ENCODE peak calls at places on chromosome 12, in nine cellular contexts. One of them, this sample, is unnamed.

GRCh38 chr12:104354167-104354867 is 50.8 kb downstream of the EID3 start:
- DNase-seq in GM23338: no peak
- DNase-seq in right lobe of liver: no peak
- DNase-seq in HFF-Myc: no peak
- DNase-seq in type B pancreatic cell: peak
- DNase-seq in left ventricle myocardium inferior: no peak
- DNase-seq in IMR-90: no peak
- DNase-seq in B cell: no peak
- DNase-seq in fibroblast of lung: no peak
- DNase-seq in this sample: no peak

GRCh38 chr12:115697341-115697740 is 580.2 kb downstream of the MED13L start:
- DNase-seq in GM23338: no peak
- DNase-seq in right lobe of liver: no peak
- DNase-seq in HFF-Myc: no peak
- DNase-seq in type B pancreatic cell: no peak
- DNase-seq in left ventricle myocardium inferior: no peak
- DNase-seq in IMR-90: no peak
- DNase-seq in B cell: no peak
- DNase-seq in fibroblast of lung: peak
- DNase-seq in this sample: no peak

GRCh38 chr12:11894890-11895289 is 175.8 kb upstream of the BCL2L14 start:
- DNase-seq in GM23338: no peak
- DNase-seq in right lobe of liver: no peak
- DNase-seq in HFF-Myc: no peak
- DNase-seq in type B pancreatic cell: no peak
- DNase-seq in left ventricle myocardium inferior: no peak
- DNase-seq in IMR-90: no peak
- DNase-seq in B cell: no peak
- DNase-seq in fibroblast of lung: no peak
- DNase-seq in this sample: no peak

GRCh38 chr12:6606331-6607131 is 648 bp downstream of the CHD4 start:
- DNase-seq in GM23338: peak
- DNase-seq in right lobe of liver: peak
- DNase-seq in HFF-Myc: no peak
- DNase-seq in type B pancreatic cell: peak
- DNase-seq in left ventricle myocardium inferior: peak
- DNase-seq in IMR-90: peak
- DNase-seq in B cell: peak
- DNase-seq in fibroblast of lung: peak
- DNase-seq in this sample: peak

GRCh38 chr12:28059220-28059619 is 86.7 kb upstream of the PTHLH start:
- DNase-seq in GM23338: no peak
- DNase-seq in right lobe of liver: no peak
- DNase-seq in HFF-Myc: no peak
- DNase-seq in type B pancreatic cell: no peak
- DNase-seq in left ventricle myocardium inferior: no peak
- DNase-seq in IMR-90: no peak
- DNase-seq in B cell: no peak
- DNase-seq in fibroblast of lung: no peak
- DNase-seq in this sample: no peak

GRCh38 chr12:29614926-29615325 is 117.4 kb upstream of the OVCH1 start:
- DNase-seq in GM23338: no peak
- DNase-seq in right lobe of liver: no peak
- DNase-seq in HFF-Myc: no peak
- DNase-seq in type B pancreatic cell: no peak
- DNase-seq in left ventricle myocardium inferior: no peak
- DNase-seq in IMR-90: no peak
- DNase-seq in B cell: no peak
- DNase-seq in fibroblast of lung: peak
- DNase-seq in this sample: no peak

GRCh38 chr12:83432176-83432719 is 745.5 kb downstream of the TMTC2 start:
- DNase-seq in GM23338: peak
- DNase-seq in right lobe of liver: no peak
- DNase-seq in HFF-Myc: no peak
- DNase-seq in type B pancreatic cell: no peak
- DNase-seq in left ventricle myocardium inferior: no peak
- DNase-seq in IMR-90: no peak
- DNase-seq in B cell: no peak
- DNase-seq in fibroblast of lung: no peak
- DNase-seq in this sample: no peak

GRCh38 chr12:71731439-71732356 is 23.0 kb upstream of the RAB21 start:
- DNase-seq in GM23338: peak
- DNase-seq in right lobe of liver: no peak
- DNase-seq in HFF-Myc: no peak
- DNase-seq in type B pancreatic cell: no peak
- DNase-seq in left ventricle myocardium inferior: no peak
- DNase-seq in IMR-90: peak
- DNase-seq in B cell: no peak
- DNase-seq in fibroblast of lung: peak
- DNase-seq in this sample: no peak

GRCh38 chr12:85575115-85576096 is 260.8 kb downstream of the RASSF9 start:
- DNase-seq in GM23338: peak
- DNase-seq in right lobe of liver: no peak
- DNase-seq in HFF-Myc: peak
- DNase-seq in type B pancreatic cell: no peak
- DNase-seq in left ventricle myocardium inferior: peak
- DNase-seq in IMR-90: peak
- DNase-seq in B cell: peak
- DNase-seq in fibroblast of lung: peak
- DNase-seq in this sample: peak

GRCh38 chr12:25495336-25496097 is 57.6 kb downstream of the LMNTD1 start:
- DNase-seq in GM23338: no peak
- DNase-seq in right lobe of liver: no peak
- DNase-seq in HFF-Myc: peak
- DNase-seq in type B pancreatic cell: no peak
- DNase-seq in left ventricle myocardium inferior: no peak
- DNase-seq in IMR-90: peak
- DNase-seq in B cell: no peak
- DNase-seq in fibroblast of lung: peak
- DNase-seq in this sample: no peak

GRCh38 chr12:49129332-49130150 is 1.7 kb downstream of the TUBA1B start:
- DNase-seq in GM23338: no peak
- DNase-seq in right lobe of liver: no peak
- DNase-seq in HFF-Myc: no peak
- DNase-seq in type B pancreatic cell: no peak
- DNase-seq in left ventricle myocardium inferior: peak
- DNase-seq in IMR-90: no peak
- DNase-seq in B cell: no peak
- DNase-seq in fibroblast of lung: no peak
- DNase-seq in this sample: no peak

GRCh38 chr12:30877110-30877875 is 49.3 kb upstream of the TSPAN11 start:
- DNase-seq in GM23338: peak
- DNase-seq in right lobe of liver: no peak
- DNase-seq in HFF-Myc: no peak
- DNase-seq in type B pancreatic cell: no peak
- DNase-seq in left ventricle myocardium inferior: no peak
- DNase-seq in IMR-90: no peak
- DNase-seq in B cell: no peak
- DNase-seq in fibroblast of lung: no peak
- DNase-seq in this sample: no peak

GRCh38 chr12:110906516-110906915 is 13.9 kb downstream of the MYL2 start:
- DNase-seq in GM23338: no peak
- DNase-seq in right lobe of liver: no peak
- DNase-seq in HFF-Myc: no peak
- DNase-seq in type B pancreatic cell: no peak
- DNase-seq in left ventricle myocardium inferior: no peak
- DNase-seq in IMR-90: no peak
- DNase-seq in B cell: no peak
- DNase-seq in fibroblast of lung: no peak
- DNase-seq in this sample: no peak

GRCh38 chr12:63306476-63306875 is 155.5 kb upstream of the AVPR1A start:
- DNase-seq in GM23338: no peak
- DNase-seq in right lobe of liver: no peak
- DNase-seq in HFF-Myc: no peak
- DNase-seq in type B pancreatic cell: no peak
- DNase-seq in left ventricle myocardium inferior: no peak
- DNase-seq in IMR-90: no peak
- DNase-seq in B cell: no peak
- DNase-seq in fibroblast of lung: no peak
- DNase-seq in this sample: no peak

GRCh38 chr12:91921555-91921954 is 224.1 kb downstream of the BTG1 start:
- DNase-seq in GM23338: no peak
- DNase-seq in right lobe of liver: no peak
- DNase-seq in HFF-Myc: no peak
- DNase-seq in type B pancreatic cell: no peak
- DNase-seq in left ventricle myocardium inferior: no peak
- DNase-seq in IMR-90: no peak
- DNase-seq in B cell: no peak
- DNase-seq in fibroblast of lung: no peak
- DNase-seq in this sample: no peak

GRCh38 chr12:94100254-94100653 is 48.1 kb upstream of the PLXNC1 start:
- DNase-seq in GM23338: no peak
- DNase-seq in right lobe of liver: no peak
- DNase-seq in HFF-Myc: no peak
- DNase-seq in type B pancreatic cell: no peak
- DNase-seq in left ventricle myocardium inferior: no peak
- DNase-seq in IMR-90: peak
- DNase-seq in B cell: no peak
- DNase-seq in fibroblast of lung: peak
- DNase-seq in this sample: no peak

GRCh38 chr12:574475-575128 is 88.6 kb downstream of the NINJ2 start:
- DNase-seq in GM23338: no peak
- DNase-seq in right lobe of liver: no peak
- DNase-seq in HFF-Myc: no peak
- DNase-seq in type B pancreatic cell: no peak
- DNase-seq in left ventricle myocardium inferior: no peak
- DNase-seq in IMR-90: no peak
- DNase-seq in B cell: no peak
- DNase-seq in fibroblast of lung: peak
- DNase-seq in this sample: no peak

GRCh38 chr12:53505086-53505485 is 2.2 kb downstream of the NPFF start:
- DNase-seq in GM23338: no peak
- DNase-seq in right lobe of liver: no peak
- DNase-seq in HFF-Myc: no peak
- DNase-seq in type B pancreatic cell: no peak
- DNase-seq in left ventricle myocardium inferior: no peak
- DNase-seq in IMR-90: peak
- DNase-seq in B cell: no peak
- DNase-seq in fibroblast of lung: peak
- DNase-seq in this sample: no peak

GRCh38 chr12:12983420-12984035 is 16.5 kb downstream of the HEBP1 start:
- DNase-seq in GM23338: peak
- DNase-seq in right lobe of liver: no peak
- DNase-seq in HFF-Myc: peak
- DNase-seq in type B pancreatic cell: no peak
- DNase-seq in left ventricle myocardium inferior: no peak
- DNase-seq in IMR-90: peak
- DNase-seq in B cell: no peak
- DNase-seq in fibroblast of lung: peak
- DNase-seq in this sample: peak
- TF ChIP-seq CTCF in GM23338: peak
- TF ChIP-seq CTCF in right lobe of liver: peak
- TF ChIP-seq CTCF in HFF-Myc: peak
- TF ChIP-seq CTCF in type B pancreatic cell: peak
- TF ChIP-seq CTCF in left ventricle myocardium inferior: peak
- TF ChIP-seq CTCF in IMR-90: peak
- TF ChIP-seq CTCF in B cell: peak
- TF ChIP-seq CTCF in fibroblast of lung: peak
- TF ChIP-seq CTCF in this sample: peak

DNA sequence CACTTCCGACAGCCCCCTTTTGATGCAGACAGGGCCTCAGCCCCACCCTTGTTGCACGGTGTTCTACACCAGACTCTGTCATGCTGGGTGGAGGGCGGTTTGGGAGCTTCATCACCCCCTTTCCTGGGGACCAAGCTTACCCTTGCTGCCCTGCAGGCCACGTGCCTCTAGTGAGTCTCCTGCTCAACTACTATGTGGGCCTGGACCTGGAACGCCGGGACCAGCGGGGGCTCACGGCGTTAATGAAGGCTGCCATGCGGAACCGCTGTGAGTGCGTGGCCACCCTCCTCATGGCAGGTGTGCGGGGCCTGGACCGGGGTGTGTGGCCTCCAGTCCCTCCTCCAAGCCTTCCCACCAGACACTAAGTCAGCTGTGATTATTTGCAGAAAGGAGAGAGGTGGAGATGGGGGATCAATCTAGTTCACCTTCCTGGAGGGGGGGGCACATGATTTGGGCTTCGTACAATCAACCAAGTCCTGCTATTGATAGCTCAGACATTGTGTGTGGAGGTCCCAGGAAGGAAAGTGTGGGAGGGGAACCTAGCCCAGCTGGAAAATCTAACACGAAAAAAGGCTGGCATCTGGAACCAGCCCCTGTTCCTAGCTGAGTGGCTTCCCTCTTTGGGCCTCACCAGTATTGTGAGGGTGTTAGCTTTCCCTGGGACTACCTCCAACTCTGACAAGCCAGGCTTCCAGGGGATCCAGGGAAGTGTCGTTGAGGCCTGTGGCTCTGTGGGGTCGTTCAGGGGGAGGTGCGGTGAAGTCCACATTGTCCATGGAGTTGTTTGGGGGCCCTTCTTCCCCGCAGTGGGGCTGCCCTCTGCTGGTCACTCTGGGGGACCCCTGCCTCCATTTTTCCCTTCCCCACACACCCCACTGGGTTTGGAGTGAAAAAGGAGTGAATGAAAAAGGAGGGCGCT is 1.6 kb downstream of the ANKRD33 start:
- DNase-seq in GM23338: peak
- DNase-seq in right lobe of liver: no peak
- DNase-seq in HFF-Myc: no peak
- DNase-seq in type B pancreatic cell: no peak
- DNase-seq in left ventricle myocardium inferior: no peak
- DNase-seq in IMR-90: no peak
- DNase-seq in B cell: no peak
- DNase-seq in fibroblast of lung: no peak
- DNase-seq in this sample: no peak
- TF ChIP-seq CTCF in GM23338: peak
- TF ChIP-seq CTCF in right lobe of liver: no peak
- TF ChIP-seq CTCF in HFF-Myc: peak
- TF ChIP-seq CTCF in type B pancreatic cell: no peak
- TF ChIP-seq CTCF in left ventricle myocardium inferior: peak
- TF ChIP-seq CTCF in IMR-90: peak
- TF ChIP-seq CTCF in B cell: no peak
- TF ChIP-seq CTCF in fibroblast of lung: peak
- TF ChIP-seq CTCF in this sample: no peak

DNA sequence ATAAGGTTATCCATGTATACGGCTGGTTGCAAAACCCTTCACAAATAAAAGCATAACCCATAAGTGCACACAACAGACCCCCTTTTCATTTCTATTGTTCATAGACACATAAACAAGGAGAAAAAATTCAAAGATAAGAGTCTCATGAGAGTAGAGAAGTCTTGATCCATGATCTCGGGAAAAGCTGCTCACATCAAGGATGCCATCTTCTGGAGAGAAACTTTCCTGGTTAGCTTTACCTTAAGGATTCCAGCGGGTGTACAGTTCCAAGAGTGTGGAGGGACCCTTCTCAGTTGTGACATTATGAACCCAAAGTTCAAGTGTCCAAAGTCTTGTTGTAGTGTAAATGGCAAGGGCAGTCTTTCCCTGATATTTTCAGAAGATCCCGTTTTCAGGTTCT is 144.5 kb downstream of the LLPH start:
- DNase-seq in GM23338: no peak
- DNase-seq in right lobe of liver: no peak
- DNase-seq in HFF-Myc: no peak
- DNase-seq in type B pancreatic cell: no peak
- DNase-seq in left ventricle myocardium inferior: no peak
- DNase-seq in IMR-90: no peak
- DNase-seq in B cell: no peak
- DNase-seq in fibroblast of lung: no peak
- DNase-seq in this sample: no peak
- TF ChIP-seq CTCF in GM23338: no peak
- TF ChIP-seq CTCF in right lobe of liver: no peak
- TF ChIP-seq CTCF in HFF-Myc: no peak
- TF ChIP-seq CTCF in type B pancreatic cell: no peak
- TF ChIP-seq CTCF in left ventricle myocardium inferior: no peak
- TF ChIP-seq CTCF in IMR-90: no peak
- TF ChIP-seq CTCF in B cell: no peak
- TF ChIP-seq CTCF in fibroblast of lung: no peak
- TF ChIP-seq CTCF in this sample: no peak

GRCh38 chr12:108514973-108515814 is at the start of gene FICD:
- DNase-seq in GM23338: peak
- DNase-seq in right lobe of liver: peak
- DNase-seq in HFF-Myc: peak
- DNase-seq in type B pancreatic cell: peak
- DNase-seq in left ventricle myocardium inferior: peak
- DNase-seq in IMR-90: peak
- DNase-seq in B cell: peak
- DNase-seq in fibroblast of lung: peak
- DNase-seq in this sample: peak
- TF ChIP-seq CTCF in GM23338: no peak
- TF ChIP-seq CTCF in right lobe of liver: no peak
- TF ChIP-seq CTCF in HFF-Myc: no peak
- TF ChIP-seq CTCF in type B pancreatic cell: no peak
- TF ChIP-seq CTCF in left ventricle myocardium inferior: no peak
- TF ChIP-seq CTCF in IMR-90: no peak
- TF ChIP-seq CTCF in B cell: no peak
- TF ChIP-seq CTCF in fibroblast of lung: no peak
- TF ChIP-seq CTCF in this sample: no peak

This sample was measured in GM13977.